ENCODE peak calls at places on chromosomes 5 and 9, in six cellular contexts. F is coronary artery, P is suprapubic skin, D is body of pancreas, Y is upper lobe of right lung, Z is fibroblast of the aortic adventitia. A is an unnamed sample.

GRCh38 chr9:96061293-96061987 is 185.9 kb downstream of the ERCC6L2 start:
- DNase-seq in F (peak; percentile 75), P (no peak), D (peak; percentile 63), Y (no peak), Z (peak; percentile 56), A (no peak)

GRCh38 chr5:124952566-124952965 is 206.1 kb upstream of the ZNF608 start:
- DNase-seq in F (no peak), P (no peak), D (no peak), Y (no peak), Z (no peak), A (no peak)

GRCh38 chr5:20678814-20679298 is 690.9 kb upstream of the CDH18 start:
- DNase-seq in F (no peak), P (no peak), D (no peak), Y (no peak), Z (peak; percentile 95), A (peak; percentile 1)

GRCh38 chr9:137140151-137141012 is 1.4 kb downstream of the GRIN1 start:
- DNase-seq in F (no peak), P (no peak), D (no peak), Y (peak; percentile 46), Z (no peak), A (no peak)

GRCh38 chr5:33299621-33300208 is 141.1 kb upstream of the TARS1 start:
- DNase-seq in F (no peak), P (no peak), D (no peak), Y (no peak), Z (peak; percentile 87), A (no peak)

GRCh38 chr5:131514316-131515275 is 120.4 kb downstream of the RAPGEF6 start:
- DNase-seq in F (no peak), P (no peak), D (no peak), Y (no peak), Z (peak; percentile 30), A (no peak)

GRCh38 chr5:177434437-177434836 is 8.0 kb downstream of the GRK6 start:
- DNase-seq in F (no peak), P (no peak), D (no peak), Y (no peak), Z (no peak), A (no peak)

GRCh38 chr9:37969558-37970300 is 65.8 kb upstream of the SLC25A51 start:
- DNase-seq in F (no peak), P (no peak), D (no peak), Y (peak; percentile 42), Z (no peak), A (no peak)

GRCh38 chr5:59351076-59351794 is 542.3 kb downstream of the PDE4D start:
- DNase-seq in F (no peak), P (no peak), D (no peak), Y (no peak), Z (peak; percentile 39), A (no peak)

GRCh38 chr5:146716636-146717035 is 161.9 kb downstream of the PPP2R2B start:
- DNase-seq in F (no peak), P (no peak), D (no peak), Y (no peak), Z (peak; percentile 64), A (no peak)

GRCh38 chr5:154653418-154653763 is 101.8 kb upstream of the LARP1 start:
- DNase-seq in F (no peak), P (no peak), D (peak; percentile 77), Y (peak; percentile 46), Z (no peak), A (no peak)

GRCh38 chr9:98368366-98369065 is 113.1 kb upstream of the TBC1D2 start:
- DNase-seq in F (no peak), P (no peak), D (no peak), Y (peak; percentile 19), Z (peak; percentile 78), A (no peak)

GRCh38 chr9:136363606-136364368 is at the start of gene DNLZ:
- DNase-seq in F (peak; percentile 87), P (peak; percentile 90), D (peak; percentile 88), Y (peak; percentile 92), Z (peak; percentile 80), A (no peak)

GRCh38 chr5:179054036-179054785 is 6.0 kb upstream of the ZNF354C start:
- DNase-seq in F (no peak), P (no peak), D (no peak), Y (no peak), Z (no peak), A (no peak)

GRCh38 chr9:135228983-135229625 is 141.6 kb downstream of the OLFM1 start:
- DNase-seq in F (no peak), P (peak; percentile 56), D (peak; percentile 7), Y (peak; percentile 42), Z (no peak), A (no peak)

GRCh38 chr9:135230386-135230765 is 142.9 kb downstream of the OLFM1 start:
- DNase-seq in F (no peak), P (peak; percentile 71), D (peak; percentile 7), Y (peak; percentile 42), Z (no peak), A (no peak)

GRCh38 chr9:135230817-135231520 is 143.5 kb downstream of the OLFM1 start:
- DNase-seq in F (no peak), P (peak; percentile 57), D (peak; percentile 1), Y (peak; percentile 34), Z (no peak), A (no peak)

GRCh38 chr9:135228345-135228982 is 141.0 kb downstream of the OLFM1 start:
- DNase-seq in F (no peak), P (peak; percentile 72), D (peak; percentile 50), Y (peak; percentile 53), Z (no peak), A (no peak)

GRCh38 chr9:135229701-135230385 is 142.4 kb downstream of the OLFM1 start:
- DNase-seq in F (no peak), P (peak; percentile 59), D (peak; percentile 4), Y (peak; percentile 54), Z (no peak), A (no peak)
- TF ChIP-seq CTCF in F (no peak), P (no peak), D (no peak), Y (no peak), Z (no peak), A (no peak)

DNA sequence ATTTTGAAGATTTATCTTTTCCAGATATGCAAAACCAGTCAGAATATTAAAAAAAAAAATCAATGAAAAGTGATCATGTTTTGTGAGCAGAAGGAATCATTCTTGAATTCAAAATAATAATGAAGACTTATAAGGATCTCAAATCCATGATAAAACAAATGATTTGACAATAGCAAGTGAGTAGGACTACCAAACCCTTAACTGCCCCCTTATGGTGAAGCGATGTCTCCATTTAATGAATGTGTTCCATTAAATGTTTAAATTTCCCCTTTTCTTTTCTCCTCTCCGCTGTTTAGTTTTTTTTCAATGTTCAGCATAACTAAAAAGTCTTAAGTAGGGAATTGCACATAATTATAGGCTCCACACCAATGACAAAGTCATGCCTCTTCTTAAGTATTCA is 12.2 kb upstream of the MARCHF3 start:
- DNase-seq in F (no peak), P (no peak), D (no peak), Y (no peak), Z (peak; percentile 58), A (no peak)
- TF ChIP-seq CTCF in F (no peak), P (no peak), D (no peak), Y (peak; percentile 12), Z (peak; percentile 44), A (peak; percentile 13)

GRCh38 chr9:126965541-126966428 is 51.2 kb downstream of the RALGPS1 start:
- DNase-seq in F (no peak), P (no peak), D (no peak), Y (no peak), Z (peak; percentile 73), A (no peak)
- TF ChIP-seq CTCF in F (peak; percentile 46), P (peak; percentile 23), D (peak; percentile 28), Y (peak; percentile 75), Z (peak; percentile 97), A (peak; percentile 97)

DNA sequence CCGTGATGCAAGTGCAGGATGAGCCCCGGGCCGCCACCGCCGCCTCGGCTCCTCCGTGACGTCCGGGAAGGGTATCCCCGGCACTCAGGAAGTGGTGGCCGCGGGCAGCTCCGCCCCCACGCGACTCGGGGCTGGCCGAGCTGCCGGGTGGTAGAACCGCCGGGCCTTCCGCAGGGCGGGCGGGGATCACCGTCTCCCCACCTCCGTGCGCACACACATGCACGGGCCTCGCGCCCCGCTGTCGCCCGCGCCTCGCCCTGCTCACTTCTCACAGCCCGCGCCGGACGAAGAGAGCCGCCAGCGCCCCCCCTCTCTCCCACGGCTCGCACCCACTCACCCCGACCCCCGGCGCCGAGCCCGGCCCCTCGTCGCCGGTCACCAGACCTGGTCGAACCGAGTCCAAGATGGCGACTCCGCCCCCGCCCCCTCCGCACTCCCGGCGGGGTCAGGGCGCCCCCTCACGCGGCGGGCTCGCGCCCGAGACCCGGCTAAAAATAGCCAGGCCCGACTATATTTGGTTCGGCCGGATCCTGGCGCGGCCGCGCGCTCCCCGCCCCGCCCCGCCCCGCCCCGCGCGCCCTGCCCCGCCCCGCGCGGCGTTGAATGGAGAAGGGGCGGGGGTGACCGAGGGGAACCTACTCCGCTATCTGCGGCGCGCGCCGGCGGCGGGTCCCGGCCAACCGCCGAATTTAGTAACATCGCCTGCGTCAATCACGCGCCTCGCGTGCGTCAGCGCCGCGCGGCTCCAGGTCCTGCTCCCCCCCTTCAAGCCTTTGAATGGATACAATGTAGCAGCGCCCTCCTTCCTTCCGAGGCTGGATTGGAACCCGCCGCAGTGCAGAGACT is 2.0 kb upstream of the NR4A3 start:
- DNase-seq in F (peak; percentile 98), P (peak; percentile 96), D (peak; percentile 89), Y (peak; percentile 98), Z (peak; percentile 95), A (peak; percentile 77)
- TF ChIP-seq CTCF in F (no peak), P (no peak), D (no peak), Y (no peak), Z (peak; percentile 19), A (peak; percentile 23)

GRCh38 chr5:137894586-137894985 is 5.3 kb downstream of the PKD2L2 start:
- DNase-seq in F (no peak), P (no peak), D (no peak), Y (no peak), Z (no peak), A (no peak)

GRCh38 chr5:137888875-137889759 is at the start of gene PKD2L2:
- DNase-seq in F (peak; percentile 85), P (peak; percentile 85), D (peak; percentile 76), Y (peak; percentile 93), Z (peak; percentile 73), A (peak; percentile 23)

GRCh38 chr5:137890850-137891249 is 1.6 kb downstream of the PKD2L2 start:
- DNase-seq in F (no peak), P (no peak), D (no peak), Y (no peak), Z (no peak), A (no peak)

GRCh38 chr5:137888489-137888874 is 775 bp upstream of the PKD2L2 start:
- DNase-seq in F (no peak), P (no peak), D (no peak), Y (no peak), Z (peak; percentile 10), A (no peak)

GRCh38 chr5:137891849-137892248 is 2.6 kb downstream of the PKD2L2 start:
- DNase-seq in F (no peak), P (no peak), D (no peak), Y (no peak), Z (no peak), A (no peak)
- TF ChIP-seq CTCF in F (no peak), P (no peak), D (no peak), Y (no peak), Z (peak; percentile 11), A (no peak)

DNA sequence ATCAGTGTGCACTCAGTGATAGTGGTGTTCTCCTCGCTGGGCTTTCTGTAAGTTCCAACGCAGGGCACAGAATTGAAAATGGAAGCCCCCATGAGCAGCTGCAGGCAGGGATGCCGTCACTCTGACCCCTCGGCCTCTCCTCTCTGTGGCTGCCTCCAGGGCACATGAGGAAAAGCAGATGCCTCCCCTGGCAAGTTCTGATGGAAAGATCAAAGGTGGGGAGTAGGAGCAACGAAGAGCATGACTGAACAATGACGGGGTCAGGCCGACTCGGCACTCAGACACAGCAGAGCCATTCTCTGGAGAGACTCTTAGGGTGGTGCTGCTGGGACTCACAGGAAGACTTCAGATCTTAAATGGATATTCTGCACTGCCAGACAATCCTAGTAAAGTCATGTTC is 65.6 kb upstream of the CKMT2 start:
- DNase-seq in F (no peak), P (no peak), D (no peak), Y (no peak), Z (no peak), A (no peak)
- TF ChIP-seq CTCF in F (no peak), P (no peak), D (no peak), Y (no peak), Z (no peak), A (no peak)